ENCODE peak calls at places on chromosome 6, in four cellular contexts. E is GM18507; Q is stimulated activated CD4-positive, alpha-beta T cell treated with anti-CD3 and anti-CD28 coated beads, Interleukin-4, amount 100 ng/mL, for 48 hours; O is activated CD8-positive, alpha-beta memory T cell treated with anti-CD3 and anti-CD28 coated beads, Interleukin-2, amount 10 ng/mL, durations not matched to agents 7 days and 5 days. U is an unnamed sample.

GRCh38 chr6:91045152-91045551 is 458.3 kb upstream of the MAP3K7 start:
- DNase-seq in E (no peak), O (no peak), Q (no peak), U (no peak)

GRCh38 chr6:21496749-21497148 is 96.8 kb upstream of the SOX4 start:
- DNase-seq in O (no peak), Q (no peak), E (no peak), U (no peak)

GRCh38 chr6:143279385-143279784 is 171.1 kb downstream of the ADAT2 start:
- DNase-seq in E (no peak), Q (no peak), O (no peak), U (no peak)

GRCh38 chr6:42618686-42619085 is 54.9 kb downstream of the UBR2 start:
- DNase-seq in E (no peak), O (no peak), Q (no peak), U (no peak)

GRCh38 chr6:119858901-119859300 is 509.3 kb upstream of the MAN1A1 start:
- DNase-seq in Q (no peak), E (no peak), O (no peak), U (no peak)

GRCh38 chr6:136607932-136608772 is 57.9 kb upstream of the MAP7 start:
- DNase-seq in O (peak; percentile 86), E (peak; percentile 20), Q (peak; percentile 79), U (no peak)

GRCh38 chr6:5132741-5133140 is 47.6 kb downstream of the PPP1R3G start:
- DNase-seq in Q (no peak), O (no peak), E (no peak), U (peak; percentile 72)

GRCh38 chr6:110618591-110619267 is 142.3 kb upstream of the SLC22A16 start:
- DNase-seq in O (no peak), E (no peak), Q (no peak), U (no peak)

U was measured in vagina.